ENCODE peak calls at places on chromosomes 7 and 10, in nine cellular contexts. L is HFF-Myc; K is activated T-cell treated with anti-CD3 and anti-CD28 coated beads, Interleukin-2, amount 50 U/mL, for 4 hours; B is activated effector memory CD4-positive, alpha-beta T cell treated with anti-CD3 and anti-CD28 coated beads, Interleukin-2, amount 50 U/mL, for 16 hours; A is GM23338; I is Daoy; E is mucosa of descending colon; Q is adrenal gland; X is midbrain. J is an unnamed sample.

GRCh38 chr10:112959207-112959838 is 9.3 kb downstream of the TCF7L2 start:
- DNase-seq in L (no peak), K (no peak), B (no peak), A (no peak), I (peak), E (no peak), Q (no peak), X (no peak), J (no peak)

GRCh38 chr7:103569621-103570305 is 123.8 kb upstream of the SLC26A5 start:
- DNase-seq in L (no peak), K (no peak), B (no peak), A (no peak), I (no peak), E (no peak), Q (no peak), X (no peak), J (no peak)

GRCh38 chr10:101558206-101558605 is 29.9 kb downstream of the POLL start:
- DNase-seq in L (peak), K (no peak), B (no peak), A (no peak), I (no peak), E (no peak), Q (no peak), X (no peak), J (no peak)

GRCh38 chr7:281637-282036 is 8.3 kb upstream of the FOXL3 start:
- DNase-seq in L (no peak), K (no peak), B (no peak), A (no peak), I (no peak), E (no peak), Q (no peak), X (no peak), J (no peak)

GRCh38 chr7:38932509-38933168 is 23.6 kb upstream of the VPS41 start:
- DNase-seq in L (no peak), K (peak), B (peak), A (peak), I (peak), E (no peak), Q (peak), X (peak), J (peak)

GRCh38 chr7:94348142-94348541 is 46.6 kb upstream of the COL1A2 start:
- DNase-seq in L (peak), K (no peak), B (no peak), A (no peak), I (peak), E (no peak), Q (no peak), X (no peak), J (no peak)

GRCh38 chr7:158829021-158829341 is 328 bp downstream of the ESYT2 start:
- DNase-seq in L (no peak), K (peak), B (no peak), A (peak), I (peak), E (no peak), Q (peak), X (peak), J (no peak)

GRCh38 chr10:62527019-62527827 is 153.1 kb downstream of the ZNF365 start:
- DNase-seq in L (no peak), K (no peak), B (peak), A (no peak), I (peak), E (peak), Q (no peak), X (no peak), J (no peak)

GRCh38 chr10:84098667-84099066 is 40.6 kb upstream of the GHITM start:
- DNase-seq in L (no peak), K (no peak), B (no peak), A (no peak), I (no peak), E (no peak), Q (no peak), X (no peak), J (no peak)

GRCh38 chr10:50809596-50809995 is 69.9 kb downstream of the ASAH2B start:
- DNase-seq in L (no peak), K (no peak), B (no peak), A (no peak), I (peak), E (no peak), Q (no peak), X (no peak), J (no peak)

GRCh38 chr7:82605247-82605864 is 161.8 kb upstream of the CACNA2D1 start:
- DNase-seq in L (no peak), K (no peak), B (no peak), A (peak), I (peak), E (no peak), Q (no peak), X (peak), J (no peak)

GRCh38 chr7:157690833-157691382 is 354.1 kb downstream of the DNAJB6 start:
- DNase-seq in L (peak), K (no peak), B (peak), A (peak), I (peak), E (no peak), Q (peak), X (peak), J (no peak)

GRCh38 chr7:4748267-4748666 is 27.2 kb upstream of the AP5Z1 start:
- DNase-seq in L (no peak), K (no peak), B (no peak), A (no peak), I (no peak), E (no peak), Q (no peak), X (no peak), J (no peak)

GRCh38 chr7:95642173-95642572 is 45.9 kb upstream of the PDK4 start:
- DNase-seq in L (no peak), K (no peak), B (no peak), A (no peak), I (no peak), E (no peak), Q (no peak), X (no peak), J (no peak)

GRCh38 chr7:117560030-117560429 is 80.2 kb downstream of the CFTR start:
- DNase-seq in L (no peak), K (no peak), B (no peak), A (no peak), I (no peak), E (no peak), Q (no peak), X (no peak), J (no peak)

GRCh38 chr10:46292573-46293023 is 5.8 kb downstream of the ANTXRL start:
- DNase-seq in L (no peak), K (no peak), B (peak), A (no peak), I (no peak), E (no peak), Q (peak), X (no peak), J (no peak)

GRCh38 chr10:92508866-92509265 is 65.0 kb downstream of the IDE start:
- DNase-seq in L (no peak), K (no peak), B (no peak), A (no peak), I (no peak), E (no peak), Q (no peak), X (no peak), J (no peak)

GRCh38 chr7:91995391-91995790 is 54.7 kb downstream of the AKAP9 start:
- DNase-seq in L (no peak), K (no peak), B (no peak), A (no peak), I (no peak), E (no peak), Q (no peak), X (no peak), J (no peak)

GRCh38 chr10:89653410-89653828 is 8.4 kb upstream of the PANK1 start:
- DNase-seq in L (no peak), K (no peak), B (no peak), A (no peak), I (peak), E (no peak), Q (no peak), X (no peak), J (no peak)

GRCh38 chr7:48548667-48549066 is 375.7 kb upstream of the CDC14C start:
- DNase-seq in L (no peak), K (no peak), B (no peak), A (no peak), I (no peak), E (no peak), Q (no peak), X (no peak), J (no peak)

GRCh38 chr7:126203185-126203584 is 1049.6 kb downstream of the GRM8 start:
- DNase-seq in L (no peak), K (no peak), B (no peak), A (no peak), I (no peak), E (no peak), Q (no peak), X (no peak), J (no peak)

GRCh38 chr10:7610651-7611389 is 55.9 kb downstream of the ITIH5 start:
- DNase-seq in L (peak), K (no peak), B (no peak), A (no peak), I (peak), E (no peak), Q (no peak), X (peak), J (no peak)

GRCh38 chr7:121530251-121531174 is 134.4 kb upstream of the FAM3C start:
- DNase-seq in L (peak), K (peak), B (peak), A (no peak), I (peak), E (no peak), Q (no peak), X (no peak), J (no peak)

GRCh38 chr10:60031664-60032063 is 125.3 kb upstream of the CCDC6 start:
- DNase-seq in L (no peak), K (no peak), B (no peak), A (no peak), I (no peak), E (no peak), Q (no peak), X (no peak), J (no peak)

GRCh38 chr10:65518379-65518778 is 1407.5 kb upstream of the LRRTM3 start:
- DNase-seq in L (no peak), K (no peak), B (no peak), A (no peak), I (no peak), E (no peak), Q (no peak), X (no peak), J (no peak)

GRCh38 chr7:100171087-100171681 is 2.8 kb upstream of the GAL3ST4 start:
- DNase-seq in L (no peak), K (no peak), B (peak), A (peak), I (no peak), E (peak), Q (no peak), X (no peak), J (peak)

GRCh38 chr7:74289018-74289659 is at the start of gene CLIP2:
- DNase-seq in L (no peak), K (peak), B (peak), A (peak), I (peak), E (peak), Q (peak), X (peak), J (peak)

GRCh38 chr10:74541375-74541774 is 285.0 kb upstream of the KAT6B start:
- DNase-seq in L (no peak), K (no peak), B (no peak), A (no peak), I (no peak), E (no peak), Q (no peak), X (no peak), J (no peak)

GRCh38 chr7:2217716-2218443 is 14.9 kb downstream of the MAD1L1 start:
- DNase-seq in L (no peak), K (no peak), B (no peak), A (no peak), I (peak), E (no peak), Q (no peak), X (no peak), J (no peak)

GRCh38 chr7:81776159-81776558 is 6.3 kb upstream of the HGF start:
- DNase-seq in L (no peak), K (no peak), B (no peak), A (no peak), I (no peak), E (no peak), Q (no peak), X (no peak), J (no peak)

GRCh38 chr10:83934062-83934461 is 205.2 kb upstream of the GHITM start:
- DNase-seq in L (no peak), K (no peak), B (no peak), A (no peak), I (no peak), E (no peak), Q (no peak), X (no peak), J (no peak)

GRCh38 chr7:18361756-18362155 is 133.8 kb upstream of the HDAC9 start:
- DNase-seq in L (peak), K (no peak), B (no peak), A (peak), I (peak), E (no peak), Q (peak), X (no peak), J (no peak)

GRCh38 chr10:42988517-42989395 is 88.1 kb upstream of the RET start:
- DNase-seq in L (no peak), K (no peak), B (no peak), A (no peak), I (no peak), E (peak), Q (no peak), X (no peak), J (no peak)

GRCh38 chr10:89213191-89213808 is 6.2 kb upstream of the CH25H start:
- DNase-seq in L (no peak), K (no peak), B (no peak), A (peak), I (no peak), E (no peak), Q (no peak), X (peak), J (no peak)

GRCh38 chr10:50594012-50594411 is 29.7 kb downstream of the SGMS1 start:
- DNase-seq in L (no peak), K (no peak), B (no peak), A (no peak), I (no peak), E (no peak), Q (peak), X (no peak), J (no peak)

GRCh38 chr7:137585591-137585990 is 242.1 kb upstream of the PTN start:
- DNase-seq in L (no peak), K (no peak), B (no peak), A (no peak), I (no peak), E (no peak), Q (no peak), X (no peak), J (no peak)

J was measured in right lobe of liver.